ENCODE peak calls at places on chromosome 4, in eight cellular contexts. O is ELF-1, G is NCI-H1417, R is NCI-H2029 treated with DMSO at 0.1 percent for 48 hours, X is Calu3, Y is upper lobe of left lung, T is T-helper 22 cell, H is NCI-H2081. K is an unnamed sample.

GRCh38 chr4:154328030-154328429 is 163.6 kb downstream of the DCHS2 start:
- DNase-seq in R (no peak), Y (no peak), X (no peak), G (no peak), T (no peak), H (no peak), O (no peak), K (no peak)

GRCh38 chr4:140300271-140300970 is 73.0 kb upstream of the SCOC start:
- DNase-seq in H (no peak), O (peak; percentile 14), R (peak; percentile 54), T (no peak), G (no peak), Y (no peak), X (peak; percentile 31), K (no peak)

GRCh38 chr4:2925496-2925895 is 37.7 kb downstream of the NOP14 start:
- DNase-seq in X (no peak), H (no peak), T (no peak), Y (no peak), G (no peak), R (no peak), O (no peak), K (no peak)

GRCh38 chr4:80471701-80472100 is 136.2 kb downstream of the CFAP299 start:
- DNase-seq in T (no peak), G (peak; percentile 75), O (peak; percentile 34), H (peak; percentile 70), X (peak; percentile 30), R (peak; percentile 60), Y (peak; percentile 8), K (no peak)

GRCh38 chr4:40194602-40195161 is 2.1 kb upstream of the RHOH start:
- DNase-seq in G (no peak), O (no peak), R (no peak), X (no peak), Y (no peak), H (no peak), T (peak; percentile 37), K (no peak)

GRCh38 chr4:102598102-102598758 is 97.1 kb downstream of the NFKB1 start:
- DNase-seq in H (no peak), R (no peak), G (no peak), T (no peak), X (no peak), Y (no peak), O (no peak), K (no peak)

GRCh38 chr4:153212755-153213154 is 8.5 kb downstream of the TRIM2 start:
- DNase-seq in X (no peak), Y (no peak), O (no peak), T (no peak), H (no peak), R (no peak), G (no peak), K (no peak)

GRCh38 chr4:128876194-128876593 is 66.7 kb downstream of the JADE1 start:
- DNase-seq in O (no peak), Y (no peak), H (no peak), G (no peak), T (no peak), R (no peak), X (no peak), K (no peak)

GRCh38 chr4:16752150-16752549 is 146.3 kb downstream of the LDB2 start:
- DNase-seq in O (no peak), X (no peak), R (no peak), G (no peak), H (no peak), T (no peak), Y (no peak), K (no peak)

GRCh38 chr4:182067828-182068227 is 175.4 kb upstream of the TENM3 start:
- DNase-seq in O (no peak), H (no peak), G (no peak), X (no peak), Y (no peak), R (no peak), T (no peak), K (no peak)

GRCh38 chr4:144591401-144591800 is 54.6 kb upstream of the HHIP start:
- DNase-seq in T (no peak), R (peak; percentile 54), O (no peak), H (no peak), Y (no peak), G (peak; percentile 7), X (peak; percentile 53), K (no peak)

GRCh38 chr4:74451214-74451661 is 6.3 kb downstream of the AREG start:
- DNase-seq in H (no peak), O (no peak), R (no peak), Y (no peak), G (no peak), X (peak; percentile 44), T (no peak), K (no peak)

GRCh38 chr4:15938182-15938581 is 358 bp downstream of the FGFBP1 start:
- DNase-seq in H (no peak), Y (no peak), R (peak; percentile 2), G (no peak), X (peak; percentile 58), O (peak; percentile 76), T (no peak), K (no peak)

GRCh38 chr4:17327587-17327986 is 184.3 kb downstream of the QDPR start:
- DNase-seq in T (no peak), Y (no peak), O (no peak), G (no peak), H (no peak), R (no peak), X (no peak), K (no peak)

GRCh38 chr4:76748649-76749048 is 149.3 kb downstream of the SOWAHB start:
- DNase-seq in H (no peak), O (peak; percentile 16), G (no peak), T (no peak), R (peak; percentile 29), X (peak; percentile 37), Y (no peak), K (peak; percentile 63)

GRCh38 chr4:1523506-1523905 is 117.3 kb upstream of the NKX1-1 start:
- DNase-seq in R (no peak), Y (peak; percentile 20), G (no peak), O (no peak), H (no peak), T (no peak), X (no peak), K (no peak)

GRCh38 chr4:158172558-158173258 is at the start of gene GASK1B:
- DNase-seq in X (peak; percentile 28), R (no peak), G (peak; percentile 16), Y (no peak), O (peak; percentile 47), T (no peak), H (no peak), K (peak; percentile 61)

GRCh38 chr4:41448935-41449334 is 89.0 kb upstream of the LIMCH1 start:
- DNase-seq in G (no peak), T (no peak), O (no peak), R (no peak), X (no peak), H (no peak), Y (no peak), K (no peak)

GRCh38 chr4:5399790-5400421 is 308.5 kb downstream of the EVC2 start:
- DNase-seq in Y (no peak), R (peak; percentile 29), H (peak; percentile 13), X (no peak), G (no peak), O (peak; percentile 70), T (no peak), K (peak; percentile 69)

GRCh38 chr4:152372444-152372843 is 163.4 kb downstream of the FBXW7 start:
- DNase-seq in G (no peak), X (no peak), T (no peak), R (no peak), H (no peak), Y (no peak), O (no peak), K (no peak)

GRCh38 chr4:137421796-137422195 is 110.5 kb downstream of the PCDH18 start:
- DNase-seq in O (peak; percentile 4), G (no peak), Y (no peak), H (no peak), T (no peak), R (no peak), X (no peak), K (no peak)

GRCh38 chr4:151991001-151991883 is 230.4 kb upstream of the GATB start:
- DNase-seq in O (no peak), H (no peak), X (no peak), G (no peak), T (no peak), Y (no peak), R (no peak), K (no peak)

GRCh38 chr4:142554412-142554811 is 291.7 kb downstream of the INPP4B start:
- DNase-seq in T (no peak), R (no peak), X (no peak), H (no peak), Y (no peak), G (no peak), O (no peak), K (no peak)

GRCh38 chr4:62670509-62670908 is 1470.4 kb downstream of the ADGRL3 start:
- DNase-seq in G (peak; percentile 57), R (no peak), O (no peak), X (no peak), Y (no peak), T (no peak), H (peak; percentile 23), K (no peak)

GRCh38 chr4:75511841-75512240 is 2.4 kb downstream of the RCHY1 start:
- DNase-seq in H (no peak), G (no peak), Y (no peak), X (no peak), R (no peak), T (no peak), O (no peak), K (no peak)

K was measured in retina.